ENCODE peak calls at places on chromosomes 3 and 15, in ten cellular contexts. A is foreskin keratinocyte; D is iris pigment epithelial cell; Y is ELF-1; S is amniotic stem cell; X is AG10803; T is stimulated activated CD4-positive, alpha-beta T cell treated with anti-CD3 and anti-CD28 coated beads, Interleukin-12 subunit alpha, Interleukin-12 subunit beta, amount 100 ng/mL, for 24 hours; J is NCI-H345; W is astrocyte of the cerebellum; V is A172. N is an unnamed sample.

GRCh38 chr3:32117324-32117723 is 10.9 kb downstream of the GPD1L start:
- DNase-seq in D (peak), J (no peak), X (no peak), T (no peak), S (no peak), A (no peak), V (no peak), Y (no peak), W (peak), N (no peak)

GRCh38 chr3:152359385-152360248 is 90.9 kb downstream of the MBNL1 start:
- DNase-seq in V (peak), A (peak), W (no peak), S (no peak), X (no peak), D (no peak), J (no peak), Y (no peak), T (no peak), N (no peak)

GRCh38 chr3:29426302-29427226 is 145.7 kb downstream of the RBMS3 start:
- DNase-seq in D (peak), J (no peak), S (no peak), W (no peak), X (no peak), Y (no peak), V (no peak), A (no peak), T (no peak), N (no peak)

GRCh38 chr15:74798388-74799254 is 14.0 kb upstream of the LMAN1L start:
- DNase-seq in T (no peak), V (no peak), S (no peak), J (no peak), Y (no peak), X (no peak), A (no peak), D (no peak), W (no peak), N (no peak)

GRCh38 chr3:8669019-8669418 is 24.4 kb upstream of the SSUH2 start:
- DNase-seq in T (no peak), X (no peak), A (no peak), Y (no peak), J (no peak), V (no peak), W (no peak), S (no peak), D (no peak), N (no peak)

GRCh38 chr3:105448338-105448982 is 81.8 kb downstream of the ALCAM start:
- DNase-seq in X (no peak), W (no peak), J (no peak), S (no peak), A (no peak), D (peak), Y (peak), T (no peak), V (no peak), N (no peak)

GRCh38 chr3:149384911-149385321 is 7.5 kb upstream of the TM4SF1 start:
- DNase-seq in Y (no peak), J (no peak), A (no peak), V (peak), W (no peak), X (peak), T (no peak), S (no peak), D (peak), N (no peak)

GRCh38 chr15:43510230-43511011 is 7.0 kb upstream of the MAP1A start:
- DNase-seq in Y (peak), D (peak), A (peak), T (peak), J (peak), W (peak), V (peak), S (peak), X (peak), N (peak)

N was measured in GOT3.